ENCODE peak calls at places on chromosome 10, in nine cellular contexts. E is astrocyte, J is RWPE1, Q is AG10803, I is fibroblast of villous mesenchyme, Y is fibroblast of the aortic adventitia, V is GM10248, S is heart right ventricle, P is glutamatergic neuron. W is an unnamed sample.

GRCh38 chr10:43214071-43214955 is 52.6 kb downstream of the RASGEF1A start:
- DNase-seq in E (peak), J (peak), Q (peak), I (peak), Y (peak), V (no peak), S (no peak), P (no peak), W (no peak)

GRCh38 chr10:59265140-59265539 is 88.7 kb downstream of the PHYHIPL start:
- DNase-seq in E (no peak), J (peak), Q (no peak), I (no peak), Y (no peak), V (no peak), S (no peak), P (no peak), W (no peak)

GRCh38 chr10:71244638-71245419 is 32.5 kb downstream of the UNC5B start:
- DNase-seq in E (peak), J (peak), Q (peak), I (peak), Y (peak), V (no peak), S (peak), P (no peak), W (no peak)

GRCh38 chr10:607545-608196 is 81.8 kb downstream of the DIP2C start:
- DNase-seq in E (peak), J (no peak), Q (peak), I (no peak), Y (no peak), V (no peak), S (no peak), P (peak), W (no peak)

GRCh38 chr10:55183993-55184392 is 383.0 kb upstream of the PCDH15 start:
- DNase-seq in E (peak), J (no peak), Q (peak), I (no peak), Y (no peak), V (no peak), S (no peak), P (no peak), W (no peak)

GRCh38 chr10:35781643-35782035 is 139.5 kb upstream of the FZD8 start:
- DNase-seq in E (no peak), J (no peak), Q (no peak), I (no peak), Y (peak), V (no peak), S (no peak), P (no peak), W (no peak)

GRCh38 chr10:31757374-31757773 is 171.3 kb downstream of the ARHGAP12 start:
- DNase-seq in E (no peak), J (no peak), Q (peak), I (no peak), Y (peak), V (no peak), S (no peak), P (no peak), W (no peak)

GRCh38 chr10:84563868-84564267 is 235.5 kb downstream of the CCSER2 start:
- DNase-seq in E (no peak), J (no peak), Q (no peak), I (no peak), Y (no peak), V (no peak), S (no peak), P (no peak), W (no peak)

GRCh38 chr10:131731780-131732630 is 168.8 kb upstream of the PPP2R2D start:
- DNase-seq in E (no peak), J (no peak), Q (no peak), I (no peak), Y (no peak), V (no peak), S (no peak), P (no peak), W (no peak)

GRCh38 chr10:31031666-31032514 is at the start of gene ZNF438:
- DNase-seq in E (peak), J (peak), Q (peak), I (peak), Y (peak), V (peak), S (peak), P (peak), W (peak)

GRCh38 chr10:120630266-120630665 is 173.2 kb downstream of the PLPP4 start:
- DNase-seq in E (no peak), J (no peak), Q (no peak), I (no peak), Y (no peak), V (no peak), S (no peak), P (no peak), W (no peak)

GRCh38 chr10:11727563-11727962 is 14.6 kb upstream of the ECHDC3 start:
- DNase-seq in E (no peak), J (no peak), Q (no peak), I (no peak), Y (no peak), V (no peak), S (no peak), P (no peak), W (no peak)

GRCh38 chr10:5442056-5442989 is 30.0 kb downstream of the NET1 start:
- DNase-seq in E (no peak), J (peak), Q (peak), I (peak), Y (peak), V (peak), S (peak), P (no peak), W (no peak)

GRCh38 chr10:86654411-86655172 is at the start of gene OPN4:
- DNase-seq in E (peak), J (no peak), Q (no peak), I (no peak), Y (no peak), V (no peak), S (no peak), P (no peak), W (no peak)

GRCh38 chr10:48439031-48439430 is 132.6 kb downstream of the MAPK8 start:
- DNase-seq in E (peak), J (no peak), Q (peak), I (peak), Y (peak), V (no peak), S (no peak), P (no peak), W (no peak)

GRCh38 chr10:131464789-131465188 is 153.3 kb upstream of the TCERG1L start:
- DNase-seq in E (no peak), J (no peak), Q (no peak), I (no peak), Y (no peak), V (no peak), S (no peak), P (no peak), W (no peak)

DNA sequence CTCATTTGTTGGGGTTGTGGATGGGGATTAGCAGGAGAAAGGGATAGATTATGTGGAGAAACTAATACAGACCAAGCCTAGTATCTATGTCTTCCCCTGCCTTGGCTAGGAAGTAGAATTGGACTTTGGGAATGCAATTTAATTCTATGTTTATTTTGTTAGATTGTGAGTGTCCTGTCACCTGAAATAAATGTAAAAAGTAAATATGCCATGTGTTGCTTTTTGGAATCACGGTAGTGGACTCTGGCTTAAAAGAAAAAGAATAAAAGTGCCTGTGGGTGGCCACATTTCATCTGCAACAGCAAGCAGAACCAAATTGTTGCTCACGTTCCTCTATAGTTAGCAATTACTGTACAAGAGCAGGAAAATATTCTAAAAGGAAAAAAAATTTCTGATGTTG is 42.3 kb downstream of the TET1 start:
- DNase-seq in E (no peak), J (no peak), Q (no peak), I (no peak), Y (no peak), V (no peak), S (no peak), P (no peak), W (no peak)
- TF ChIP-seq CTCF in E (no peak), J (no peak), Q (no peak), I (no peak), Y (no peak), V (no peak), S (no peak), P (no peak), W (no peak)

DNA sequence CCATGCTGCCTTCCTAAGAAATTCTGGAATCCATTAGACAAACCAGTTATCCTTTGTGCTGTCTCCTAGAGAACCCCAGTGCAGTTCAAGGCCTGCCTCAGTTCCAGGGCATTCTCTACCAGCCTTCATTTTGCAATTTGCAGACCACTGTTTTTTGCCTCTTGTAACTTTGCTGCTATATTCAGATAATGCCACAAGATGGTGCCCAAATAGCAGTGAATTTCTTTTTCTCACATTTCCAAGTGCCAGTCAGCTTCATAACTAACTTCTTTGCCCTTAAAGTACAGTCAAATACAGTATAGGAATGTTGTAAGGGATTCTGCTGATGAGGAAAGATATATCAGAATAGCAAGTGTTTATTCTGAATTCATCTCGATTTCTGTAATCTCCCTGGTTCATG is 25.2 kb downstream of the LOXL4 start:
- DNase-seq in E (no peak), J (no peak), Q (peak), I (peak), Y (peak), V (no peak), S (no peak), P (no peak), W (no peak)
- TF ChIP-seq CTCF in E (peak), J (peak), Q (peak), I (peak), Y (peak), V (no peak), S (peak), P (peak), W (no peak)

GRCh38 chr10:24376731-24377130 is 167.8 kb downstream of the KIAA1217 start:
- DNase-seq in E (no peak), J (no peak), Q (no peak), I (no peak), Y (no peak), V (no peak), S (no peak), P (no peak), W (no peak)

GRCh38 chr10:24374134-24374915 is 165.4 kb downstream of the KIAA1217 start:
- DNase-seq in E (peak), J (no peak), Q (peak), I (no peak), Y (peak), V (no peak), S (no peak), P (no peak), W (no peak)

GRCh38 chr10:24367688-24368087 is 158.8 kb downstream of the KIAA1217 start:
- DNase-seq in E (no peak), J (no peak), Q (no peak), I (no peak), Y (no peak), V (no peak), S (no peak), P (no peak), W (no peak)

GRCh38 chr10:24375510-24375909 is 166.6 kb downstream of the KIAA1217 start:
- DNase-seq in E (no peak), J (no peak), Q (no peak), I (no peak), Y (no peak), V (no peak), S (no peak), P (no peak), W (no peak)

DNA sequence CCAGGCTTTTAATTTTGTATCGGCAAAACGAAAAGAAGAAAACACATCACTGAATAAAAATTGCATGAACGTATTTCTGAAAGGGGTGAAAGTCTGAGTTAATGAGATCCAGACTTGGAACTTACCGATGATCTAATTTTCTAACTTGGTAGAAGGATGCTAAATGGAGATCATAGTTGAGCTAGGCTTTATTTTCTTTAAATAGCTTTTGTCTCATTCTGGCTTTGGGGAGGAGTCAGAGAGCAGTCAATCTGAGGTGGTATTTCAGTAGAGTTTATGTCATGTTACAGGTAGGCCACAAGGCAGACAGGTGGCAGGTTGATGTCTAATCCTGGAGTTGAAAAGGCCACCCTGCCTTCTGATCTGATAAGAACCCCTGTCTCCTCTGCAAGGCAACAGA is 161.9 kb downstream of the KIAA1217 start:
- DNase-seq in E (no peak), J (no peak), Q (no peak), I (no peak), Y (no peak), V (no peak), S (no peak), P (no peak), W (no peak)
- TF ChIP-seq CTCF in E (no peak), J (no peak), Q (no peak), I (no peak), Y (no peak), V (no peak), S (no peak), P (no peak), W (no peak)

GRCh38 chr10:51371725-51372124 is 297.4 kb downstream of the PRKG1 start:
- DNase-seq in E (no peak), J (no peak), Q (no peak), I (no peak), Y (no peak), V (no peak), S (no peak), P (no peak), W (no peak)

GRCh38 chr10:51366044-51366443 is 291.8 kb downstream of the PRKG1 start:
- DNase-seq in E (no peak), J (no peak), Q (no peak), I (no peak), Y (no peak), V (no peak), S (peak), P (no peak), W (no peak)

GRCh38 chr10:51369903-51370302 is 295.6 kb downstream of the PRKG1 start:
- DNase-seq in E (peak), J (peak), Q (peak), I (peak), Y (peak), V (no peak), S (no peak), P (no peak), W (no peak)

GRCh38 chr10:51367120-51367519 is 292.8 kb downstream of the PRKG1 start:
- DNase-seq in E (no peak), J (no peak), Q (no peak), I (peak), Y (peak), V (no peak), S (no peak), P (no peak), W (no peak)

DNA sequence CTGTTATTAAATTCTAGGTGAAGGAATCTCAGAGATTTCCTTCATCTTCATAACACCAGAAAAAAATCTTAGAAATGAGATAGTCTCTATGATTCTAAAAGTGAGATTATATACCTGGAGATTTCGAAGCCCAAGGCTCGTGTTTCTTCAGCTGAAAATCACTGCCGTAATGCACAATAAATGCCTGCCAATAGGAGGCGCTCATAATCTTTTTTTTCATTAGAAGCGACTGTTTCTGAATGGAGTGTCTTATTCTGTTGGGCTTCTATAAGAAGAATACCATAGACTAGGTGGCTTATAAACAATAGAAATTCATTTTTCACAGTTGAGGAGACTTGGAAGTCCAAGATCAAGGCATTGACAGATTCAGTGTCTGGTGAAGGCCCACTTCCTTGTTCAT is 294.7 kb downstream of the PRKG1 start:
- DNase-seq in E (no peak), J (no peak), Q (no peak), I (no peak), Y (no peak), V (no peak), S (no peak), P (no peak), W (no peak)
- TF ChIP-seq CTCF in E (peak), J (no peak), Q (no peak), I (no peak), Y (peak), V (peak), S (no peak), P (peak), W (no peak)

GRCh38 chr10:78523453-78523852 is 489.8 kb downstream of the RPS24 start:
- DNase-seq in E (no peak), J (no peak), Q (no peak), I (no peak), Y (no peak), V (no peak), S (no peak), P (no peak), W (no peak)

GRCh38 chr10:78524342-78524741 is 490.7 kb downstream of the RPS24 start:
- DNase-seq in E (no peak), J (no peak), Q (no peak), I (no peak), Y (no peak), V (no peak), S (no peak), P (no peak), W (no peak)

GRCh38 chr10:78518224-78518623 is 484.6 kb downstream of the RPS24 start:
- DNase-seq in E (no peak), J (no peak), Q (no peak), I (no peak), Y (no peak), V (no peak), S (no peak), P (no peak), W (no peak)

GRCh38 chr10:78524941-78525340 is 491.3 kb downstream of the RPS24 start:
- DNase-seq in E (no peak), J (no peak), Q (no peak), I (no peak), Y (no peak), V (no peak), S (no peak), P (no peak), W (no peak)

DNA sequence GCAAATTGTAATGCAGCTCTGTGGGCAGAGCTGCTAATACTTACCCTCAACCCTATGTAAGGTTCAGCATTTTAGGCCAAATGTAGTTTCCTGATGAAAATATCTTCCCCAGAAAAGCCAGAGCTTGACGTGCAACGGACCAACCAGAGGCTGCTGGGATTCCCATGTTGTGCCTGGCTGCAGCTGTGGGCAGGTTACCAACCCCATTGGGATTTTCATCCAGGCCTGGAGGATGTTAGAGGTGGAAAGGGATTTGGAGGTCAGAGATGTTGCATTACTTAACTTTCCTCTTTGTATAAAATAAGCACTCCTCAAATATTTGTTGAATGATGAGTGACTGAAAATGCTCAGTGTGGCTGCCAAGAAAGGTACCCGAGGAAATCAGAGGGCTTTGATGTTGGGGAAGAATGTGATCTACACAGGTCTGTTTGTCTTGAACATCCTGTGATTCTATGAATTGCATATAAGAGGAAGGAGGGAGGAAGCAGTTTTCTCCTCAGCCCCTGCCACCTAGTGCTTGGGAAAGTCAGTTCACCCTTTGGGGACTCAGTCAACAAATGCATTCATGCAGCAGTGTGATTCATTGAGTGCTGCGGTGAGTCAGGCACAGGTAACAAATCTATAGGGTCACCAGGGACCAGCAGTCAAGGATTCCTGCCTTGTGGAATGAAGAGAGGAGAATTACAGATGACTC is 487.2 kb downstream of the RPS24 start:
- DNase-seq in E (peak), J (peak), Q (peak), I (peak), Y (peak), V (no peak), S (no peak), P (no peak), W (peak)
- TF ChIP-seq CTCF in E (peak), J (no peak), Q (peak), I (peak), Y (peak), V (no peak), S (no peak), P (no peak), W (no peak)

GRCh38 chr10:88555190-88555894 is 27.8 kb downstream of the RNLS start:
- DNase-seq in E (no peak), J (no peak), Q (no peak), I (no peak), Y (no peak), V (no peak), S (peak), P (no peak), W (no peak)
- TF ChIP-seq CTCF in E (no peak), J (no peak), Q (no peak), I (no peak), Y (no peak), V (no peak), S (no peak), P (no peak), W (no peak)

GRCh38 chr10:6737758-6738463 is 157.8 kb upstream of the PRKCQ start:
- DNase-seq in E (peak), J (peak), Q (peak), I (peak), Y (peak), V (no peak), S (no peak), P (no peak), W (no peak)

GRCh38 chr10:6738464-6738824 is 158.4 kb upstream of the PRKCQ start:
- DNase-seq in E (no peak), J (peak), Q (no peak), I (peak), Y (peak), V (no peak), S (no peak), P (no peak), W (no peak)

GRCh38 chr10:6739530-6740174 is 159.6 kb upstream of the PRKCQ start:
- DNase-seq in E (no peak), J (peak), Q (no peak), I (no peak), Y (no peak), V (no peak), S (no peak), P (no peak), W (no peak)

GRCh38 chr10:6743291-6743849 is 163.3 kb upstream of the PRKCQ start:
- DNase-seq in E (no peak), J (no peak), Q (no peak), I (peak), Y (no peak), V (no peak), S (no peak), P (no peak), W (no peak)

GRCh38 chr10:6741561-6741960 is 161.5 kb upstream of the PRKCQ start:
- DNase-seq in E (no peak), J (no peak), Q (peak), I (peak), Y (peak), V (no peak), S (no peak), P (no peak), W (no peak)
- TF ChIP-seq CTCF in E (no peak), J (no peak), Q (no peak), I (no peak), Y (no peak), V (no peak), S (no peak), P (no peak), W (no peak)

DNA sequence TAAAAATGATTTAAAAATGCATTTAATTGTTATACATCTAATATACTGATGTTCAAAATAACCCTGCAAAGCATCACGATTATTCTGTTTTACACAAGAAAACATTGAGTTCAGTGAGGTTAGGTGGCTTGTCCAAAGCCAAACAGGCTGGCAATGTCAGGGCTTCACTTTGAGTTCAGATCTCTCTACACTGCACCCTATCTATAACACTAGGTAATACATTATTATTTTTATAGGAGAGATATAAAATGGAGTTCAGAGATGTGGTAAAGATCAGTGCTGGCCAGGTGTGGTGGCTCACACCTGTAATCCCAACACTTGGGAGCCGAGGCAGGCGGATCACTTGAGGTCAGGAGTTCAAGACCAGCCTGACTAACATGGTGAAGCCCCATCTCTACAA is 165.9 kb upstream of the MYO3A start:
- DNase-seq in E (no peak), J (no peak), Q (no peak), I (no peak), Y (no peak), V (no peak), S (no peak), P (no peak), W (no peak)
- TF ChIP-seq CTCF in E (no peak), J (no peak), Q (no peak), I (no peak), Y (no peak), V (no peak), S (no peak), P (no peak), W (no peak)

W was measured in CD8-positive, alpha-beta T cell.